ENCODE peak calls at places on chromosomes 7 and 10, in six cellular contexts. B, H, Y, C, A and R are unnamed samples.

GRCh38 chr7:68535266-68535665 is 1063.0 kb upstream of the AUTS2 start:
- DNase-seq in B (no peak), H (no peak), Y (no peak), C (no peak), A (no peak), R (no peak)

GRCh38 chr10:106661133-106661766 is 503.3 kb downstream of the SORCS1 start:
- DNase-seq in B (no peak), H (no peak), Y (no peak), C (no peak), A (no peak), R (no peak)

GRCh38 chr10:68727146-68727545 is 6.1 kb downstream of the CCAR1 start:
- DNase-seq in B (no peak), H (no peak), Y (no peak), C (no peak), A (no peak), R (no peak)

GRCh38 chr10:14010083-14010551 is 320.6 kb downstream of the FRMD4A start:
- DNase-seq in B (no peak), H (no peak), Y (no peak), C (no peak), A (peak), R (peak)

GRCh38 chr10:97355571-97355975 is 21.0 kb upstream of the FRAT2 start:
- DNase-seq in B (no peak), H (no peak), Y (no peak), C (peak), A (peak), R (peak)

GRCh38 chr10:62814901-62815372 is 1.2 kb downstream of the EGR2 start:
- DNase-seq in B (no peak), H (no peak), Y (no peak), C (no peak), A (peak), R (no peak)

GRCh38 chr7:17304926-17305325 is 6.5 kb downstream of the AHR start:
- DNase-seq in B (peak), H (no peak), Y (no peak), C (peak), A (peak), R (peak)

GRCh38 chr10:63977329-63977923 is 456.2 kb downstream of the REEP3 start:
- DNase-seq in B (peak), H (no peak), Y (no peak), C (no peak), A (peak), R (peak)

GRCh38 chr10:20949967-20950366 is 52.9 kb upstream of the NEBL start:
- DNase-seq in B (no peak), H (no peak), Y (no peak), C (no peak), A (peak), R (no peak)

GRCh38 chr10:99536400-99537254 is 3.9 kb downstream of the NKX2-3 start:
- DNase-seq in B (no peak), H (no peak), Y (no peak), C (no peak), A (no peak), R (no peak)
- TF ChIP-seq CTCF in B (no peak), H (no peak), Y (no peak), C (no peak), A (no peak), R (no peak)

DNA sequence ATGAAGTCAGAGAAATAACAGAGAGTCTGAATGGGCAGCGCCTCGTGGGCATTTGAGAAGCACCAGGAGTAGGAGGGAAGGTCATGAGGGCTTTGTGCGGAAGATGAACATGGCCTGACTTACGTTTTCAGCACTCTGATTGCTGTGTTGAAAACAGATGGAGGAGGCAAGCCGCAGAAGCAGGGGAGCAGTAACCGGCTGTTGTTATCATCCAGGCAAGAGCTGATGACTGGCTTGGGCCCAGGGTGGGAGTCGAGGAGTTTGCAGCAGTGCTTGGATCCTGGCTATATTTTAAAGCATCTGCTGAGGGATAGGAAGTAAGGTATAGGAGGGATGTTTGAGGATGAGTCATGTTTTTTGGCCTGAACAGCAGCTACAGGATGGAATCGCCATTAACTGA is 12.7 kb upstream of the PDLIM1 start:
- DNase-seq in B (no peak), H (no peak), Y (no peak), C (no peak), A (no peak), R (no peak)
- H3K4me3 ChIP-seq in B (no peak), H (no peak), Y (no peak), C (no peak), A (no peak), R (no peak)

GRCh38 chr10:113915540-113915939 is 61.1 kb downstream of the NHLRC2 start:
- DNase-seq in B (no peak), H (no peak), Y (no peak), C (no peak), A (no peak), R (no peak)
- TF ChIP-seq CTCF in B (no peak), H (no peak), Y (no peak), C (no peak), A (no peak), R (no peak)

GRCh38 chr7:767941-768729 is 41.1 kb upstream of the PRKAR1B start:
- DNase-seq in B (no peak), H (no peak), Y (no peak), C (no peak), A (peak), R (peak)
- H3K4me3 ChIP-seq in B (no peak), H (peak), Y (no peak), C (no peak), A (peak), R (peak)

DNA sequence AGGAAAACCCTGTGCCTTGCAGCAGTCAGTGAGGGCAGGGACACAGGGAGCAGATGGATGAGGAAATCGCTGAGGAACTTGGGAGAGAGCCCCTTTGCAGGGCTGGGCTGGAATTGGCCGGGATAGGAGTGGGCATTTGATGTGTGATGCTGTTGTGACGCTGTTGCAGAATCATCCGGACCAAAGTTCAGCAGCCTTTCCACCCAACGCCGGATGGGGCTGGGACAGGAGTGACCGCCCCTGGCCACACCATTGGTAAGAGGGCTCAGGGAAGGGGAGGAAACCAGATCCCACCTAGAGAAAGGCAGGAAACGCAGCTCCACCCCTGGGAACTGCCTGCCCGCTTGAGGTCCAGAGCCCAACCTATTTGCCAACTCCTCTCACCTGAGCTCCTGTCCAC is 33.9 kb downstream of the PAX2 start:
- DNase-seq in B (no peak), H (no peak), Y (no peak), C (no peak), A (no peak), R (no peak)
- TF ChIP-seq CTCF in B (no peak), H (no peak), Y (no peak), C (no peak), A (no peak), R (no peak)

DNA sequence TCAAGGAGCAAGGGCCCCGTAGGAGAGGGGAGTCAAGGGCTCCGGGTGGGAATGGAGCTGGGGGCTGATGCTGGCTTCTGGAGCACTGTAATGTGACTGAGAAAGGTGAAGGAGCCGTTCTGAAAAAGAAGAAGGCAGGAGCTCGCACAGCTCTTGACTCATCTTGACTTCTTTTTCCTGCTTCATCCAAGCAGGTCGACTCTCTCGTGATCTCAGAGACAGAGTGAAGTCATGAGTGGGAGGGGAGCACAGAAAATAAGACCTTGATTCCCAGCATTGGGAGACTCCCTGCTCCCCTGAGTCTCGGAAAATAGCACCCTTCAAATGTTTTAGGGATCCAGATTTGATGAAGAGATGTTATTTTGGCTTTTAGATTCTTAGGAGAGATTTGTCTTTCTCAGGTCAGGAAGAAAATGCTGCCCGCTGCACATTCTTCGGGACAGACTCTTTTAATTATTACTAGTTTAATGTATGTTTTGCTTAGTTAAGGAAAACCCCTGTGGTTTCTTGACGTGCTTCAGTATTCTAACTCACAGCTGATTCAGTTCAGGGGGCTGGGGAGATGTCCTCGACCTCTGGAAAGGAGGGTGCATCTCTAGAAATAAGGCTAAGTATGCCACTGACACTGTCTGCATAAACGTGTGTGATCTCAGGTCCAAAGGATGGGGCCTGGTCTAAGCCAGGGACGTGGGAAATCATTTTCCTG is 34.1 kb downstream of the EGFR start:
- DNase-seq in B (no peak), H (no peak), Y (no peak), C (no peak), A (peak), R (peak)
- H3K4me3 ChIP-seq in B (no peak), H (no peak), Y (no peak), C (no peak), A (no peak), R (no peak)

DNA sequence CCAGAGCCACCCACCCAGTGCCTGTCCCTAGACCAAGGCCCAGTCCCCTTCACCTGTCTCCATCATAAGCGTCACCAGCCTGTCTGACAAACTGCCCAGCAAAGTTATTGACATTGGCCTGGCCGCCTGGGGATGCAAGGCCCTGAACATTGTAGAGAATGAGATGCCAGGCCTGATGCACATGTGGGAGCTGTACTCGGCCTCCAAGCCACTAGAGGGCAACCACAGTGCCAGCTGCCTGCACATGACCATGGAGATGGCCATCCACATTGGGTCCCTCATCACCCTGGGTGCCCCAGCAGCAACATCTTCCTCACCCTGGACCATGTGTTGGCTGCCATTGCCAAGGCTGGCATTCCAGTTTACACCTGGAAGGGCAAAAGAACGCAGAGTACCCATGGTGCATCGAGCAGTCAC is 63.7 kb upstream of the ANTXRL start:
- DNase-seq in B (no peak), H (no peak), Y (no peak), C (no peak), A (no peak), R (no peak)
- TF ChIP-seq CTCF in B (peak), H (no peak), Y (no peak), C (no peak), A (peak), R (peak)

GRCh38 chr7:192035-192649 is at the start of gene FAM20C:
- DNase-seq in B (peak), H (peak), Y (peak), C (peak), A (peak), R (peak)
- H3K4me3 ChIP-seq in B (peak), H (peak), Y (peak), C (peak), A (peak), R (peak)

GRCh38 chr7:142669074-142669654 is 80.1 kb upstream of the PRSS1 start:
- DNase-seq in B (peak), H (no peak), Y (no peak), C (no peak), A (peak), R (peak)
- TF ChIP-seq CTCF in B (no peak), H (peak), Y (peak), C (peak), A (peak), R (peak)

GRCh38 chr7:74216361-74216761 is 6.6 kb downstream of the LAT2 start:
- DNase-seq in B (no peak), H (no peak), Y (no peak), C (no peak), A (no peak), R (no peak)
- H3K4me3 ChIP-seq in B (no peak), H (no peak), Y (no peak), C (no peak), A (no peak), R (no peak)